ENCODE peak calls at places on chromosomes 6 and 20, in six cellular contexts. B is NCI-H345; O is osteoblast; R is activated CD4-positive, CD25-positive, alpha-beta regulatory T cell; D is stimulated activated naive CD8-positive, alpha-beta T cell treated with anti-CD3 and anti-CD28 coated beads, Interleukin-15, amount 100 ng/mL, for 72 hours; P is progenitor cell of endocrine pancreas. E is an unnamed sample.

GRCh38 chr20:17465236-17465635 is 65.9 kb downstream of the BFSP1 start:
- DNase-seq in B (no peak), O (no peak), D (no peak), P (no peak), R (no peak), E (no peak)

GRCh38 chr20:52971498-52972189 is 514 bp upstream of the TSHZ2 start:
- DNase-seq in O (no peak), P (no peak), D (peak; percentile 9), B (peak; percentile 77), R (no peak), E (no peak)

GRCh38 chr6:36443951-36444428 is 1.2 kb downstream of the KCTD20 start:
- DNase-seq in O (peak; percentile 41), D (no peak), P (no peak), R (no peak), B (peak; percentile 31), E (no peak)

GRCh38 chr6:139373154-139373927 is 1.1 kb downstream of the CITED2 start:
- DNase-seq in B (peak; percentile 61), D (peak; percentile 88), O (peak; percentile 62), P (peak; percentile 41), R (peak; percentile 69), E (no peak)

GRCh38 chr6:45667766-45668165 is 290.0 kb upstream of the SUPT3H start:
- DNase-seq in P (no peak), O (no peak), R (no peak), D (no peak), B (no peak), E (no peak)

GRCh38 chr20:20795721-20796120 is 83.3 kb upstream of the RALGAPA2 start:
- DNase-seq in B (no peak), P (no peak), D (no peak), R (no peak), O (no peak), E (no peak)

GRCh38 chr6:132072271-132072670 is 121.1 kb upstream of the CCN2 start:
- DNase-seq in O (no peak), D (no peak), B (no peak), P (no peak), R (no peak), E (no peak)

GRCh38 chr6:136037885-136038460 is 186.5 kb downstream of the PDE7B start:
- DNase-seq in B (no peak), O (no peak), D (no peak), P (no peak), R (no peak), E (no peak)

GRCh38 chr6:41200296-41200900 is 551 bp downstream of the TREML2 start:
- DNase-seq in O (no peak), R (peak; percentile 24), D (peak; percentile 80), B (no peak), P (no peak), E (no peak)

GRCh38 chr6:72650081-72650745 is 28.3 kb downstream of the KCNQ5 start:
- DNase-seq in D (no peak), R (no peak), O (no peak), P (no peak), B (no peak), E (no peak)

GRCh38 chr20:5996765-5997164 is 46.3 kb downstream of the MCM8 start:
- DNase-seq in R (no peak), B (no peak), P (no peak), O (no peak), D (peak; percentile 73), E (no peak)

GRCh38 chr6:89353702-89354392 is 1.3 kb upstream of the UBE2J1 start:
- DNase-seq in B (peak; percentile 86), P (no peak), O (no peak), D (no peak), R (no peak), E (no peak)

GRCh38 chr20:49045440-49046086 is 549 bp upstream of the CSE1L start:
- DNase-seq in P (no peak), R (no peak), B (no peak), D (no peak), O (no peak), E (no peak)

GRCh38 chr6:158852312-158853071 is 33.3 kb upstream of the EZR start:
- DNase-seq in D (no peak), R (no peak), P (no peak), B (no peak), O (peak; percentile 53), E (no peak)

GRCh38 chr6:2877057-2877882 is 25.8 kb downstream of the SERPINB9 start:
- DNase-seq in P (no peak), R (no peak), O (no peak), D (no peak), B (no peak), E (no peak)

GRCh38 chr6:90370493-90370959 is 73.9 kb upstream of the BACH2 start:
- DNase-seq in P (no peak), R (no peak), B (no peak), O (no peak), D (no peak), E (no peak)

GRCh38 chr6:13978787-13979186 is 54.0 kb downstream of the RNF182 start:
- DNase-seq in P (no peak), D (no peak), O (peak; percentile 8), B (no peak), R (no peak), E (no peak)

GRCh38 chr20:34824861-34825529 is 456 bp downstream of the NCOA6 start:
- DNase-seq in B (peak; percentile 80), D (peak; percentile 70), P (peak; percentile 73), O (peak; percentile 92), R (peak; percentile 55), E (no peak)

GRCh38 chr20:48729538-48729937 is 98.3 kb downstream of the PREX1 start:
- DNase-seq in B (no peak), R (no peak), P (no peak), D (no peak), O (no peak), E (no peak)

GRCh38 chr6:92826633-92827032 is 592.7 kb downstream of the EPHA7 start:
- DNase-seq in R (no peak), O (no peak), P (no peak), D (no peak), B (peak; percentile 13), E (no peak)

GRCh38 chr6:5851261-5851757 is 155.4 kb downstream of the NRN1 start:
- DNase-seq in R (peak; percentile 37), P (peak; percentile 59), O (no peak), D (peak; percentile 58), B (peak; percentile 52), E (no peak)

GRCh38 chr20:9163995-9164394 is 95.1 kb downstream of the PLCB4 start:
- DNase-seq in B (no peak), D (no peak), R (no peak), O (no peak), P (no peak), E (no peak)

GRCh38 chr6:32803416-32803815 is 13.4 kb downstream of the HLA-DOB start:
- DNase-seq in O (no peak), D (no peak), R (no peak), P (no peak), B (no peak), E (no peak)

GRCh38 chr20:5945963-5946362 is 4.4 kb downstream of the TRMT6 start:
- DNase-seq in D (no peak), O (peak; percentile 65), R (no peak), B (no peak), P (no peak), E (peak; percentile 26)

GRCh38 chr6:168100803-168101095 is 21.7 kb upstream of the FRMD1 start:
- DNase-seq in B (no peak), D (no peak), O (peak; percentile 88), P (no peak), R (no peak), E (no peak)

GRCh38 chr6:17932362-17932852 is 55.0 kb downstream of the KIF13A start:
- DNase-seq in D (no peak), R (no peak), B (no peak), O (peak; percentile 45), P (no peak), E (peak; percentile 90)

GRCh38 chr20:22430154-22430745 is 154.1 kb downstream of the FOXA2 start:
- DNase-seq in R (no peak), D (no peak), B (peak; percentile 79), O (no peak), P (no peak), E (no peak)

GRCh38 chr6:6886160-6886885 is 221.4 kb upstream of the RREB1 start:
- DNase-seq in R (no peak), P (no peak), D (no peak), B (no peak), O (no peak), E (no peak)

GRCh38 chr20:17969884-17970409 is 1.1 kb downstream of the MGME1 start:
- DNase-seq in B (no peak), D (peak; percentile 25), R (no peak), O (peak; percentile 87), P (no peak), E (peak; percentile 55)

GRCh38 chr20:4026093-4026601 is 10.8 kb upstream of the RNF24 start:
- DNase-seq in O (peak; percentile 95), B (no peak), P (no peak), D (no peak), R (no peak), E (no peak)

GRCh38 chr6:111228094-111228493 is 140.8 kb downstream of the SLC16A10 start:
- DNase-seq in R (no peak), B (no peak), D (no peak), O (no peak), P (no peak), E (no peak)

GRCh38 chr6:161418458-161418945 is 144.6 kb upstream of the AGPAT4 start:
- DNase-seq in O (peak; percentile 82), B (peak; percentile 51), R (no peak), P (peak; percentile 20), D (no peak), E (peak; percentile 76)

GRCh38 chr20:29740951-29741593 is 1516.4 kb upstream of the DEFB115 start:
- DNase-seq in B (no peak), P (no peak), O (peak; percentile 76), R (no peak), D (no peak), E (no peak)

GRCh38 chr6:27494987-27495385 is 22.1 kb upstream of the ZNF184 start:
- DNase-seq in B (no peak), P (no peak), R (no peak), D (no peak), O (peak; percentile 79), E (no peak)

GRCh38 chr6:32108094-32108627 is 977 bp downstream of the TNXB start:
- DNase-seq in R (no peak), D (no peak), O (peak; percentile 90), P (no peak), B (no peak), E (no peak)

GRCh38 chr20:56736285-56736857 is 107.3 kb downstream of the TFAP2C start:
- DNase-seq in R (no peak), B (no peak), O (no peak), P (no peak), D (no peak), E (no peak)